ENCODE peak calls at places on chromosomes 4 and X, in nine cellular contexts. X is SK-N-SH, S is HCT116, P is spleen, J is stomach, R is vagina, N is K562, T is GM12892, B is GM12891. G is an unnamed sample.
A peak's percentile ranks its signal among the peaks of the same experiment; 100 is the strongest.

GRCh38 chrX:153507484-153508178 is 9.8 kb upstream of the ATP2B3 start:
- DNase-seq in T (peak; percentile 98), J (peak; percentile 86), X (peak; percentile 94), S (peak; percentile 26), R (no peak), P (peak; percentile 96), B (peak; percentile 95), N (peak; percentile 87), G (peak; percentile 58)

GRCh38 chr4:165738571-165738970 is 134.5 kb upstream of the TLL1 start:
- DNase-seq in B (no peak), X (no peak), S (no peak), P (no peak), J (no peak), T (no peak), R (no peak), N (no peak), G (no peak)

GRCh38 chr4:76546282-76547166 is 111.5 kb downstream of the SHROOM3 start:
- DNase-seq in S (no peak), T (no peak), N (no peak), X (no peak), J (peak; percentile 69), P (no peak), R (no peak), B (no peak), G (peak; percentile 53)

GRCh38 chrX:37302569-37302968 is 46.6 kb upstream of the PRRG1 start:
- DNase-seq in N (peak; percentile 9), X (no peak), P (no peak), B (no peak), J (no peak), R (no peak), T (no peak), S (peak; percentile 10), G (no peak)

GRCh38 chr4:81106150-81106549 is 75.6 kb downstream of the BMP3 start:
- DNase-seq in P (no peak), X (no peak), B (no peak), J (no peak), T (no peak), S (no peak), N (no peak), R (no peak), G (no peak)

GRCh38 chr4:27844359-27844758 is 983.7 kb downstream of the STIM2 start:
- DNase-seq in B (no peak), P (no peak), T (no peak), S (no peak), J (no peak), X (no peak), R (no peak), N (no peak), G (no peak)

GRCh38 chr4:76689079-76689817 is 208.7 kb downstream of the SOWAHB start:
- DNase-seq in B (peak; percentile 22), N (no peak), T (peak; percentile 34), S (peak; percentile 18), J (peak; percentile 68), X (peak; percentile 78), R (no peak), P (peak; percentile 78), G (peak; percentile 60)

GRCh38 chrX:107420571-107420970 is 28.9 kb upstream of the FRMPD3 start:
- DNase-seq in S (no peak), T (no peak), N (no peak), R (no peak), B (no peak), J (no peak), X (no peak), P (no peak), G (no peak)

GRCh38 chr4:152996101-152996500 is 60.0 kb downstream of the FHDC1 start:
- DNase-seq in J (peak; percentile 50), P (no peak), R (no peak), B (no peak), N (no peak), X (no peak), T (no peak), S (no peak), G (peak; percentile 44)

GRCh38 chrX:86148024-86148511 is at the start of gene DACH2:
- DNase-seq in S (no peak), P (peak; percentile 83), T (peak; percentile 30), J (peak; percentile 78), R (no peak), X (peak; percentile 78), B (no peak), N (peak; percentile 25), G (peak; percentile 75)

GRCh38 chrX:65610040-65610439 is 57.4 kb upstream of the MSN start:
- DNase-seq in R (no peak), J (no peak), B (no peak), S (no peak), P (no peak), X (no peak), T (no peak), N (no peak), G (no peak)

GRCh38 chrX:33086886-33087285 is 124.5 kb downstream of the DMD start:
- DNase-seq in B (no peak), T (no peak), N (no peak), P (no peak), J (no peak), X (no peak), R (no peak), S (no peak), G (no peak)

GRCh38 chr4:129968366-129968765 is 872.4 kb downstream of the C4orf33 start:
- DNase-seq in J (no peak), N (no peak), T (no peak), X (no peak), B (no peak), R (no peak), P (no peak), S (no peak), G (no peak)

GRCh38 chr4:52588097-52588496 is 71.0 kb downstream of the USP46 start:
- DNase-seq in T (peak; percentile 7), J (no peak), P (no peak), N (peak; percentile 66), X (peak; percentile 56), S (peak; percentile 12), B (peak; percentile 9), R (no peak), G (no peak)

GRCh38 chr4:151674804-151675290 is 86.0 kb downstream of the GATB start:
- DNase-seq in B (no peak), J (peak; percentile 70), N (no peak), P (no peak), T (no peak), X (peak; percentile 90), S (no peak), R (no peak), G (peak; percentile 78)

GRCh38 chr4:184293552-184293951 is 75.9 kb upstream of the ENPP6 start:
- DNase-seq in N (no peak), P (no peak), S (no peak), B (no peak), R (peak; percentile 29), X (no peak), J (peak; percentile 64), T (no peak), G (peak; percentile 25)

GRCh38 chr4:82462415-82462831 is 32.0 kb downstream of the ENOPH1 start:
- DNase-seq in P (peak; percentile 89), N (peak; percentile 89), R (peak; percentile 97), S (peak; percentile 73), T (peak; percentile 43), J (peak; percentile 90), X (peak; percentile 89), B (peak; percentile 48), G (peak; percentile 86)
- TF ChIP-seq POLR2AphosphoS5 in P (no peak), N (peak; percentile 55), R (no peak), S (peak; percentile 46), T (no peak), J (peak; percentile 43), X (peak; percentile 22), B (no peak), G (peak; percentile 30)

GRCh38 chr4:83552924-83553323 is 17.0 kb downstream of the GPAT3 start:
- DNase-seq in N (peak; percentile 41), J (no peak), S (no peak), P (no peak), T (no peak), X (no peak), B (no peak), R (no peak), G (no peak)

GRCh38 chr4:83552085-83552484 is 16.2 kb downstream of the GPAT3 start:
- DNase-seq in S (no peak), P (no peak), R (no peak), B (no peak), T (no peak), X (no peak), N (no peak), J (no peak), G (no peak)

GRCh38 chr4:83546796-83547195 is 10.9 kb downstream of the GPAT3 start:
- DNase-seq in B (no peak), P (no peak), X (no peak), S (no peak), J (no peak), T (no peak), R (no peak), N (no peak), G (no peak)

DNA sequence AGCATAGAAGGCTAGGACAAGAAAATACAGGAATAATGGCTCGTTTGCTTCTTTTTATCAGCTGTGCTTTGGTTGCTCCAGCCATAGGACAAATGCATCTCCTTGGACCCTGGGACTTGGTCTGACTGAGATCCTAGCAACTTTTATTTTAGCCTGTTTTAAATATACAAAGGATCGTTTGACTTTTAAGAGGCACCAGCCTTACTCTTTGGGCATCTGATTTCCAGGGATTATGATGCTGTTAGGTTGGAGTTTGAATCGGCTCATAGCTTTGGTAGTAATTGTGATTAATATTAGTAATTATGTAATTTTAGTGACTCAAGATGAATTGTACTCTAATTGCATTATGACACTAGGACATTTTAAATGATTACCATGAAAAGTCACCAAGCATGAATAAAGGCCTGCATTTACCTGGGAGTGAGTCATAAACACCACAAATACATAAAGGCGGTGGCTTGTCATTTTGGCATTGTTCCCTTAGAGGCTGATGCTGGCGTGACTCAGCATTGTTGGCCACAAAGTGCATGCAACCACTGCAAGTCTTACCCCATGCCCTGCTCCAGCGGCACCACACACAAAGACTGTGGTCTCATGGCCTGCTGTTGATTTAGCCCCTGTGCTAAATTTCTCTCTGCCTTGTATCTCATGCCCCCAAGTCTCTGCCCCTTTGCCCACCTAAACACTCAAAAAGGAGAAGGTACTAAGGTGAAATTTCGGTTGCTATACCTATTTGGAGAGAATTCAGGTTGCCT is 12.4 kb downstream of the GPAT3 start:
- DNase-seq in P (peak; percentile 86), J (peak; percentile 83), B (no peak), X (no peak), T (peak; percentile 29), N (peak; percentile 89), R (no peak), S (peak; percentile 99), G (peak; percentile 73)
- TF ChIP-seq POLR2AphosphoS5 in P (no peak), J (peak; percentile 74), B (no peak), X (no peak), T (no peak), N (no peak), R (no peak), S (peak; percentile 88), G (peak; percentile 80)

GRCh38 chr4:38815879-38816782 is 11.5 kb upstream of the TLR1 start:
- DNase-seq in P (no peak), S (no peak), T (no peak), N (no peak), R (no peak), J (no peak), B (no peak), X (no peak), G (no peak)
- TF ChIP-seq POLR2AphosphoS5 in P (no peak), S (no peak), T (no peak), N (no peak), R (no peak), J (no peak), B (peak; percentile 79), X (no peak), G (no peak)

DNA sequence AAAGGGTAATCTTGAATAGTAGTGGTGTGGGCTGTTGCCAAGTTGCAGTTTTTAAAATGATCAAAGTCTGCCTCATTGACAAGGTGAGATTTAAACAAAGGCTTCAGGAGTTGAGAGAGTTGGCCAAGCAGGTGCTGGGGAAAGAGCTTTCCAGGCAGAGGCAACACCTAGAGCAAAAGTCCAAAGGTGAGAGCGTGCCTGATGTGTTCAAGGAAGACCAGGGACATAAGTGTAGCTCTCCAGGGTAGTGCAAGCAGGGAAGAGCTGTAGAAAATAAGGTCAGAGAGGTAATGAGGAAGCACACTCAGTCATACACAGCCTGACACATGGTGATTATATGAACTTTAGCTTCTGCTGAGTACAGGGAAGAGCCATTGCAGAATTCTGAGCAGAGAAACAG is 265.0 kb upstream of the NWD2 start:
- DNase-seq in N (no peak), R (no peak), T (no peak), J (no peak), B (no peak), S (no peak), X (no peak), P (no peak), G (no peak)
- TF ChIP-seq POLR2AphosphoS5 in N (no peak), R (no peak), T (no peak), J (no peak), B (no peak), S (no peak), X (no peak), P (no peak), G (no peak)

G was measured in prostate gland.